ENCODE peak calls at places on chromosomes 6 and 20, in five cellular contexts. E, I, P, M and U are unnamed samples.

GRCh38 chr20:14012671-14013070 is 17.4 kb downstream of the MACROD2 start:
- DNase-seq in I (no peak), M (no peak), P (no peak), E (no peak), U (no peak)

GRCh38 chr20:21826946-21827345 is 121.5 kb downstream of the PAX1 start:
- DNase-seq in P (peak; percentile 75), M (no peak), E (no peak), I (no peak), U (no peak)

GRCh38 chr20:19211661-19212523 is 550 bp upstream of the SLC24A3 start:
- DNase-seq in M (no peak), P (peak; percentile 66), E (no peak), I (no peak), U (no peak)

GRCh38 chr6:108133594-108134179 is 32.1 kb upstream of the NR2E1 start:
- DNase-seq in E (peak; percentile 81), I (no peak), M (peak; percentile 73), P (peak; percentile 97), U (peak; percentile 76)

GRCh38 chr20:45347936-45348809 is at the start of gene SDC4:
- DNase-seq in M (peak; percentile 71), I (peak; percentile 36), E (peak; percentile 69), P (peak; percentile 77), U (peak; percentile 61)

GRCh38 chr6:164554700-164555479 is 754.5 kb downstream of the C6orf118 start:
- DNase-seq in M (no peak), I (no peak), P (no peak), E (no peak), U (no peak)

GRCh38 chr6:33731751-33732282 is 14.9 kb downstream of the IP6K3 start:
- DNase-seq in E (no peak), I (no peak), M (peak; percentile 42), P (no peak), U (no peak)

GRCh38 chr20:59221881-59222238 is 58.2 kb downstream of the ZNF831 start:
- DNase-seq in I (no peak), M (no peak), P (no peak), E (no peak), U (no peak)

GRCh38 chr6:139013185-139013800 is 15.3 kb upstream of the ABRACL start:
- DNase-seq in E (no peak), I (no peak), M (no peak), P (no peak), U (no peak)

GRCh38 chr6:38876470-38876869 is 161.4 kb downstream of the DNAH8 start:
- DNase-seq in M (no peak), I (no peak), P (peak; percentile 17), E (peak; percentile 32), U (no peak)

GRCh38 chr20:24662286-24662685 is 192.9 kb downstream of the SYNDIG1 start:
- DNase-seq in I (no peak), E (no peak), M (no peak), P (no peak), U (no peak)

GRCh38 chr6:3403244-3404154 is 53.4 kb downstream of the SLC22A23 start:
- DNase-seq in I (no peak), M (no peak), P (no peak), E (peak; percentile 98), U (peak; percentile 92)

GRCh38 chr20:22720206-22720605 is 135.8 kb upstream of the FOXA2 start:
- DNase-seq in E (no peak), M (no peak), I (no peak), P (no peak), U (no peak)

GRCh38 chr6:72999995-73000394 is 225.3 kb downstream of the KHDC1L start:
- DNase-seq in I (no peak), M (no peak), E (no peak), P (no peak), U (no peak)

GRCh38 chr6:123118811-123119210 is 122.8 kb downstream of the CLVS2 start:
- DNase-seq in E (peak; percentile 70), I (no peak), M (peak; percentile 79), P (no peak), U (peak; percentile 94)

GRCh38 chr6:124190256-124190655 is 386.6 kb downstream of the NKAIN2 start:
- DNase-seq in P (no peak), M (no peak), E (no peak), I (no peak), U (no peak)

GRCh38 chr20:54431545-54431944 is 43.8 kb upstream of the DOK5 start:
- DNase-seq in M (no peak), E (no peak), P (no peak), I (no peak), U (no peak)

GRCh38 chr6:13427838-13428527 is 59.4 kb downstream of the GFOD1 start:
- DNase-seq in E (peak; percentile 56), P (no peak), I (peak; percentile 85), M (no peak), U (no peak)

GRCh38 chr6:28553986-28554881 is 28.6 kb downstream of the GPX5 start:
- DNase-seq in M (no peak), E (no peak), I (no peak), P (no peak), U (no peak)

GRCh38 chr6:29447670-29448069 is 8.6 kb downstream of the OR10C1 start:
- DNase-seq in M (peak; percentile 22), I (no peak), P (peak; percentile 54), E (no peak), U (peak; percentile 62)

GRCh38 chr6:43307451-43308100 is 1.1 kb downstream of the CRIP3 start:
- DNase-seq in P (no peak), I (no peak), M (no peak), E (no peak), U (no peak)

GRCh38 chr6:37125779-37126553 is 44.0 kb upstream of the PIM1 start:
- DNase-seq in I (no peak), M (no peak), P (peak; percentile 94), E (no peak), U (no peak)

GRCh38 chr20:39795401-39796272 is 833.5 kb downstream of the DHX35 start:
- DNase-seq in P (no peak), M (no peak), I (no peak), E (no peak), U (peak; percentile 91)

GRCh38 chr6:42418739-42419138 is 33.0 kb downstream of the TRERF1 start:
- DNase-seq in P (no peak), E (peak; percentile 83), M (no peak), I (no peak), U (no peak)

GRCh38 chr6:125357515-125358256 is 55.9 kb upstream of the HDDC2 start:
- DNase-seq in E (no peak), P (no peak), M (no peak), I (no peak), U (peak; percentile 7)

GRCh38 chr6:35401514-35401913 is 50.6 kb upstream of the FANCE start:
- DNase-seq in M (peak; percentile 94), E (no peak), I (no peak), P (no peak), U (peak; percentile 81)

GRCh38 chr6:110529355-110529754 is 52.9 kb upstream of the SLC22A16 start:
- DNase-seq in E (no peak), I (no peak), P (no peak), M (peak; percentile 57), U (peak; percentile 69)

GRCh38 chr6:45663181-45664180 is 285.7 kb upstream of the SUPT3H start:
- DNase-seq in M (no peak), I (peak; percentile 59), P (peak; percentile 73), E (no peak), U (no peak)

GRCh38 chr20:53050338-53050737 is 78.2 kb downstream of the TSHZ2 start:
- DNase-seq in P (no peak), M (no peak), I (no peak), E (no peak), U (peak; percentile 82)

GRCh38 chr6:157023958-157024357 is 246.8 kb downstream of the ARID1B start:
- DNase-seq in I (no peak), P (no peak), E (no peak), M (no peak), U (no peak)

GRCh38 chr6:30361661-30362060 is 16.7 kb downstream of the RPP21 start:
- DNase-seq in M (no peak), P (no peak), I (no peak), E (no peak), U (peak; percentile 13)

GRCh38 chr6:20402181-20403079 is 751 bp downstream of the E2F3 start:
- DNase-seq in M (peak; percentile 60), P (peak; percentile 70), I (peak; percentile 74), E (peak; percentile 52), U (peak; percentile 16)

GRCh38 chr6:166483026-166483425 is 100.3 kb upstream of the MPC1 start:
- DNase-seq in M (no peak), P (no peak), E (no peak), I (no peak), U (no peak)
- H3K36me3 ChIP-seq in M (no peaks in the 10 kb centered on the region), P (no peaks in the 10 kb centered on the region), E (peaks cover 4% of the 10 kb centered on the region), I (no peaks in the 10 kb centered on the region), U (peaks cover 4% of the 10 kb centered on the region)

DNA sequence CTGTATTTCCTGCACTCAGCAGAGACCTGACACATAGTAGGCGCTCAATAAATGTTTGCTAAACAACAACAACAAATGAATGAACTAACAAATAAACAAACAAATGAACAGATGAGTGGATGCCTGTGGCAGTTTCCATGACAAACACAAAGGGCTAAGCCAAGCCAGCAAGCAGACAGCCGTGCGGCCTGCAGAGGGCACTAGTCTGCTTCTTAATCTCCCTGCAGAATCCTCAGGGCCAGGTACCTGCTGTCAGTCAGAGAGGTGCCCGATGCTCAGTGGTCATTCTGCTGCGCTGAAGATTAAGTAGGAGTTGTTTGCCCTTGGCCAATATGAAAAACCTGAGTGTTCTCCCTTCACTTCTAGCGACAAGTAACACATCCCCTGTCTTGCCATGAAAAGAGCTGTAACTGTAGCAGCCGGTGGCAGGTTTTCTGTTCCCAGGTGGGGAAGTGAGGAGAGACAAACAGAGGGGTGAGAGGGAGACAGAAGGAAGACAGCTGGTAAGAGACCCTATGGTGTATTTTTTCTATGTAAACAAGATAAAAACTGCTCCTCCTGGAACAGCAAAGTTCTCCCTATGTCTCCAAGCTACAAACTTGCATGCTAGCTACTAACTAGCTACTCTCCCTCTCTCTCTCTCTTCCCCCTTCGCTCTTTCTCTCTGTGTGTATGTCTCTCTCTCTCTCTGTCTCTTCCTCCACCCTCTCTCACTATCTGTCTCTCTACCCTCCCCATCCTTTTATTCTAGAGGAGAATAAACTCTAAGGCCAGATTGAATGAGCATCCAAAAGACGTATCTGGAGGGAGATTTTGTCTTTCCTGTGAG is at the start of gene MC3R:
- DNase-seq in E (peak; percentile 23), P (peak; percentile 75), M (peak; percentile 79), I (no peak), U (peak; percentile 44)
- H3K36me3 ChIP-seq in E (no peaks in the 10 kb centered on the region), P (no peaks in the 10 kb centered on the region), M (no peaks in the 10 kb centered on the region), I (no peaks in the 10 kb centered on the region), U (no peaks in the 10 kb centered on the region)

DNA sequence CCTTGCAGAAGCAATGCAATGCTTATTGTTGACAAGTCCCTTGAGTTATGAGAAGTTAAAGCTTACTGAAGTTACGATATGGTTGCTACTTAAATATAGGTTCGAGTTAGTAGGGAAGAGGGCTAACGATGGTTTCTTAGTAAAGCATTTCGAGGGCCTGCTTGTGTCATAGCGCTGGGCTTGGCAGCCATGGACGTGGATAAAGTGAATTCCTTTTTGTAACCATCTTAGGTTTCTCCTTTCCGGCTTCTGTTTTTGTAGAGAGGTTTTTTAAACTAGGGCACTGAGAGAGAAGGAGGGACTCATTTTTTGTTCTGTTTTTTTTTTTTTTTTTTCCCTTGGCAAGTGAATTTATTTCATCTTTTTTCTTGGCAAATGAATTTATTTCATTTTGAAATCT is 27.6 kb downstream of the TIAM2 start:
- DNase-seq in P (no peak), I (no peak), M (no peak), E (no peak), U (no peak)
- H3K36me3 ChIP-seq in P (no peaks in the 10 kb centered on the region), I (no peaks in the 10 kb centered on the region), M (no peaks in the 10 kb centered on the region), E (no peaks in the 10 kb centered on the region), U (no peaks in the 10 kb centered on the region)

DNA sequence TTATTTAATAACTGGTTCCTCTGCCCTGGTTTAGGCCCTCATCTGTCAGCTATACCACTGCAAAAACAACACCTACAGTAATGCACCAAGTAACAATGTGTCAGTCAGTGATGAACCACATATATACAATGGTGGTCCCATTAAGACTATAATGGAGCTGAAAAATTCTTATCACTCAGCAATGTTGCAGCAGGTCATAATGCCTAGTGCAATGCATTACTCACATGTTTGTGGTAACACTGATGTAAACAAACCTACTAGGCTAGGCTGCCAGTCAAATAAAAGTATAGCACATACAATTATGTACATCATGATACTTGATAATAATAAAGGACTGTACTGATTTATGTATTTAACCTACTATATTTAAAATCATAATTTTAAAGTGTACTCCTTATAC is 31.3 kb downstream of the RARS2 start:
- DNase-seq in P (no peak), I (no peak), E (no peak), M (no peak), U (peak; percentile 12)
- H3K36me3 ChIP-seq in P (peaks cover 7% of the 10 kb centered on the region), I (peaks cover 2% of the 10 kb centered on the region), E (peaks cover 4% of the 10 kb centered on the region), M (peaks cover 8% of the 10 kb centered on the region), U (peaks cover 4% of the 10 kb centered on the region)